ENCODE peak calls at places on chromosomes 4 and X, in four cellular contexts. V, B, A and T are unnamed samples.

GRCh38 chr4:52704133-52704532 is 45.0 kb upstream of the USP46 start:
- DNase-seq in V (no peak), A (no peak), B (no peak), T (no peak)

GRCh38 chrX:13307041-13307440 is 12.8 kb downstream of the ATXN3L start:
- DNase-seq in V (no peak), B (no peak), A (no peak), T (no peak)

GRCh38 chr4:106502106-106502699 is 133.6 kb upstream of the GIMD1 start:
- DNase-seq in B (peak), A (peak), V (peak), T (no peak)

GRCh38 chr4:105280338-105280809 is 133.7 kb downstream of the TET2 start:
- DNase-seq in A (no peak), B (no peak), V (peak), T (no peak)

GRCh38 chrX:10429908-10430307 is 190.5 kb downstream of the MID1 start:
- DNase-seq in A (no peak), V (no peak), B (no peak), T (no peak)

GRCh38 chr4:176885224-176885623 is 92.5 kb upstream of the VEGFC start:
- DNase-seq in V (no peak), B (no peak), A (no peak), T (no peak)

GRCh38 chr4:165131247-165131832 is 18.7 kb upstream of the TMEM192 start:
- DNase-seq in B (peak), A (peak), V (peak), T (peak)

GRCh38 chrX:54494970-54495813 is 842 bp downstream of the FGD1 start:
- DNase-seq in A (no peak), B (no peak), V (no peak), T (no peak)

GRCh38 chr4:1981251-1982055 is 27.3 kb downstream of the NELFA start:
- DNase-seq in B (no peak), A (no peak), V (no peak), T (no peak)

GRCh38 chr4:160351018-160351417 is 1248.1 kb downstream of the RAPGEF2 start:
- DNase-seq in A (no peak), B (no peak), V (no peak), T (no peak)

GRCh38 chrX:46184749-46185148 is 360.5 kb downstream of the ZNF674 start:
- DNase-seq in B (no peak), A (no peak), V (no peak), T (no peak)

GRCh38 chr4:82842593-82842992 is 44.0 kb upstream of the SCD5 start:
- DNase-seq in V (no peak), A (no peak), B (no peak), T (no peak)